ENCODE peak calls at places on chromosome 11, in ten cellular contexts. L is NCI-H1930; B is CD4-positive, alpha-beta memory T cell; Y is GM10248; N is dorsolateral prefrontal cortex; I is HFFc6; W is occipital lobe; S is nephron progenitor cell; R is stimulated activated CD4-positive, alpha-beta T cell treated with anti-CD3 and anti-CD28 coated beads, TNF-alpha, amount 100 ng/mL, for 48 hours; X is ureter. V is an unnamed sample.

GRCh38 chr11:134205729-134206128 is 18.0 kb downstream of the NCAPD3 start:
- DNase-seq in L (no peak), B (no peak), Y (no peak), N (no peak), I (no peak), W (no peak), S (no peak), R (no peak), X (no peak), V (peak)

GRCh38 chr11:33151411-33151810 is 9.9 kb downstream of the CSTF3 start:
- DNase-seq in L (no peak), B (no peak), Y (no peak), N (no peak), I (no peak), W (no peak), S (no peak), R (no peak), X (no peak), V (no peak)

GRCh38 chr11:1482581-1483444 is 3.8 kb downstream of the MOB2 start:
- DNase-seq in L (no peak), B (no peak), Y (no peak), N (no peak), I (no peak), W (no peak), S (no peak), R (no peak), X (no peak), V (no peak)

GRCh38 chr11:9875402-9875801 is 211.5 kb downstream of the SWAP70 start:
- DNase-seq in L (no peak), B (no peak), Y (no peak), N (no peak), I (no peak), W (no peak), S (no peak), R (no peak), X (no peak), V (no peak)

GRCh38 chr11:69130586-69131566 is 24.9 kb upstream of the SMIM38 start:
- DNase-seq in L (no peak), B (no peak), Y (no peak), N (no peak), I (no peak), W (no peak), S (no peak), R (no peak), X (no peak), V (no peak)

GRCh38 chr11:35082322-35083180 is 56.4 kb upstream of the CD44 start:
- DNase-seq in L (no peak), B (peak), Y (peak), N (no peak), I (peak), W (no peak), S (peak), R (peak), X (peak), V (peak)

GRCh38 chr11:57248780-57249383 is 11.8 kb upstream of the APLNR start:
- DNase-seq in L (peak), B (no peak), Y (no peak), N (peak), I (peak), W (peak), S (peak), R (peak), X (peak), V (peak)

GRCh38 chr11:134915212-134915611 is 503.2 kb upstream of the B3GAT1 start:
- DNase-seq in L (no peak), B (no peak), Y (no peak), N (no peak), I (no peak), W (no peak), S (no peak), R (no peak), X (no peak), V (no peak)

GRCh38 chr11:115618428-115618827 is 114.2 kb upstream of the CADM1 start:
- DNase-seq in L (no peak), B (no peak), Y (no peak), N (no peak), I (no peak), W (no peak), S (no peak), R (no peak), X (no peak), V (peak)

GRCh38 chr11:104956528-104956927 is 11.8 kb downstream of the CASP4 start:
- DNase-seq in L (no peak), B (no peak), Y (no peak), N (no peak), I (no peak), W (no peak), S (no peak), R (no peak), X (no peak), V (peak)

GRCh38 chr11:120174866-120175265 is 36.0 kb upstream of the OAF start:
- DNase-seq in L (no peak), B (no peak), Y (no peak), N (no peak), I (no peak), W (no peak), S (no peak), R (no peak), X (no peak), V (no peak)

GRCh38 chr11:76776472-76776871 is 6.7 kb upstream of the TSKU start:
- DNase-seq in L (no peak), B (no peak), Y (no peak), N (no peak), I (no peak), W (no peak), S (no peak), R (no peak), X (no peak), V (no peak)

GRCh38 chr11:12019867-12020416 is 11.5 kb upstream of the DKK3 start:
- DNase-seq in L (no peak), B (no peak), Y (no peak), N (no peak), I (no peak), W (no peak), S (no peak), R (no peak), X (no peak), V (no peak)

GRCh38 chr11:64379817-64380709 is 21.1 kb downstream of the RPS6KA4 start:
- DNase-seq in L (no peak), B (no peak), Y (no peak), N (no peak), I (no peak), W (no peak), S (no peak), R (no peak), X (no peak), V (no peak)

GRCh38 chr11:68036141-68036716 is 2.6 kb upstream of the TCIRG1 start:
- DNase-seq in L (no peak), B (peak), Y (no peak), N (no peak), I (no peak), W (no peak), S (no peak), R (no peak), X (no peak), V (no peak)

GRCh38 chr11:36311926-36312592 is 16.0 kb downstream of the PRR5L start:
- DNase-seq in L (no peak), B (no peak), Y (no peak), N (no peak), I (no peak), W (no peak), S (no peak), R (no peak), X (no peak), V (no peak)

GRCh38 chr11:942853-943252 is 17.2 kb downstream of the AP2A2 start:
- DNase-seq in L (no peak), B (no peak), Y (no peak), N (no peak), I (no peak), W (peak), S (no peak), R (no peak), X (no peak), V (no peak)

GRCh38 chr11:2091786-2092463 is 47.3 kb downstream of the IGF2 start:
- DNase-seq in L (no peak), B (no peak), Y (no peak), N (peak), I (no peak), W (no peak), S (no peak), R (no peak), X (peak), V (no peak)

GRCh38 chr11:124961972-124962609 is 8.1 kb downstream of the CCDC15 start:
- DNase-seq in L (peak), B (peak), Y (peak), N (no peak), I (peak), W (no peak), S (no peak), R (no peak), X (no peak), V (peak)

GRCh38 chr11:114026355-114026754 is 33.2 kb upstream of the ZBTB16 start:
- DNase-seq in L (no peak), B (peak), Y (no peak), N (no peak), I (no peak), W (no peak), S (no peak), R (no peak), X (no peak), V (no peak)

GRCh38 chr11:34749666-34750659 is 129.1 kb downstream of the EHF start:
- DNase-seq in L (no peak), B (no peak), Y (no peak), N (no peak), I (peak), W (no peak), S (no peak), R (no peak), X (peak), V (peak)

GRCh38 chr11:72352859-72353551 is 81.3 kb downstream of the CLPB start:
- DNase-seq in L (no peak), B (no peak), Y (peak), N (no peak), I (peak), W (peak), S (peak), R (peak), X (no peak), V (peak)

GRCh38 chr11:57491371-57492061 is 24.0 kb downstream of the SLC43A1 start:
- DNase-seq in L (no peak), B (no peak), Y (peak), N (no peak), I (no peak), W (no peak), S (peak), R (peak), X (no peak), V (no peak)

GRCh38 chr11:134361661-134362060 is 29.9 kb downstream of the GLB1L2 start:
- DNase-seq in L (no peak), B (no peak), Y (no peak), N (peak), I (no peak), W (no peak), S (no peak), R (no peak), X (no peak), V (no peak)

GRCh38 chr11:8352090-8352489 is 88.4 kb upstream of the LMO1 start:
- DNase-seq in L (no peak), B (no peak), Y (no peak), N (no peak), I (no peak), W (no peak), S (no peak), R (no peak), X (no peak), V (no peak)

GRCh38 chr11:72864692-72865655 is 50.8 kb downstream of the ATG16L2 start:
- DNase-seq in L (no peak), B (no peak), Y (no peak), N (no peak), I (peak), W (no peak), S (no peak), R (no peak), X (no peak), V (no peak)

GRCh38 chr11:131579932-131580387 is 209.5 kb downstream of the NTM start:
- DNase-seq in L (peak), B (no peak), Y (peak), N (no peak), I (peak), W (no peak), S (peak), R (no peak), X (no peak), V (no peak)

GRCh38 chr11:33701831-33702230 is 1.2 kb upstream of the C11orf91 start:
- DNase-seq in L (no peak), B (no peak), Y (no peak), N (no peak), I (peak), W (peak), S (no peak), R (no peak), X (no peak), V (no peak)